ENCODE peak calls at places on chromosomes 4 and X, in seven cellular contexts. L is mammary epithelial cell, F is AG04450, M is PC-3, C is heart left ventricle, Z is SK-N-SH, E is body of pancreas. A is an unnamed sample.

GRCh38 chrX:110402091-110402854 is 43.6 kb downstream of the RTL9 start:
- DNase-seq in L (peak), F (no peak), M (peak), C (peak), Z (no peak), E (no peak), A (peak)

GRCh38 chrX:97021680-97022079 is 138.0 kb downstream of the RPA4 start:
- DNase-seq in L (peak), F (no peak), M (peak), C (no peak), Z (no peak), E (no peak), A (no peak)

GRCh38 chr4:138655970-138656369 is 359.6 kb upstream of the NOCT start:
- DNase-seq in L (no peak), F (no peak), M (no peak), C (no peak), Z (no peak), E (no peak), A (no peak)

GRCh38 chrX:13647709-13648212 is 5.2 kb upstream of the TCEANC start:
- DNase-seq in L (no peak), F (no peak), M (no peak), C (peak), Z (no peak), E (peak), A (peak)

GRCh38 chrX:135481696-135482179 is 38.7 kb upstream of the INTS6L start:
- DNase-seq in L (no peak), F (no peak), M (peak), C (no peak), Z (no peak), E (no peak), A (no peak)

GRCh38 chrX:77917294-77917933 is 6.9 kb downstream of the ATP7A start:
- DNase-seq in L (no peak), F (no peak), M (no peak), C (no peak), Z (no peak), E (no peak), A (no peak)

GRCh38 chrX:17689971-17690409 is 47.3 kb upstream of the SCML1 start:
- DNase-seq in L (peak), F (peak), M (peak), C (no peak), Z (peak), E (peak), A (peak)

GRCh38 chrX:16320765-16321355 is 153.6 kb downstream of the MAGEB17 start:
- DNase-seq in L (peak), F (peak), M (no peak), C (no peak), Z (no peak), E (no peak), A (no peak)

GRCh38 chr4:2937986-2938385 is 25.2 kb downstream of the NOP14 start:
- DNase-seq in L (no peak), F (no peak), M (no peak), C (no peak), Z (no peak), E (peak), A (peak)

GRCh38 chrX:69093960-69094935 is 71.0 kb downstream of the PJA1 start:
- DNase-seq in L (peak), F (no peak), M (peak), C (peak), Z (peak), E (peak), A (peak)

DNA sequence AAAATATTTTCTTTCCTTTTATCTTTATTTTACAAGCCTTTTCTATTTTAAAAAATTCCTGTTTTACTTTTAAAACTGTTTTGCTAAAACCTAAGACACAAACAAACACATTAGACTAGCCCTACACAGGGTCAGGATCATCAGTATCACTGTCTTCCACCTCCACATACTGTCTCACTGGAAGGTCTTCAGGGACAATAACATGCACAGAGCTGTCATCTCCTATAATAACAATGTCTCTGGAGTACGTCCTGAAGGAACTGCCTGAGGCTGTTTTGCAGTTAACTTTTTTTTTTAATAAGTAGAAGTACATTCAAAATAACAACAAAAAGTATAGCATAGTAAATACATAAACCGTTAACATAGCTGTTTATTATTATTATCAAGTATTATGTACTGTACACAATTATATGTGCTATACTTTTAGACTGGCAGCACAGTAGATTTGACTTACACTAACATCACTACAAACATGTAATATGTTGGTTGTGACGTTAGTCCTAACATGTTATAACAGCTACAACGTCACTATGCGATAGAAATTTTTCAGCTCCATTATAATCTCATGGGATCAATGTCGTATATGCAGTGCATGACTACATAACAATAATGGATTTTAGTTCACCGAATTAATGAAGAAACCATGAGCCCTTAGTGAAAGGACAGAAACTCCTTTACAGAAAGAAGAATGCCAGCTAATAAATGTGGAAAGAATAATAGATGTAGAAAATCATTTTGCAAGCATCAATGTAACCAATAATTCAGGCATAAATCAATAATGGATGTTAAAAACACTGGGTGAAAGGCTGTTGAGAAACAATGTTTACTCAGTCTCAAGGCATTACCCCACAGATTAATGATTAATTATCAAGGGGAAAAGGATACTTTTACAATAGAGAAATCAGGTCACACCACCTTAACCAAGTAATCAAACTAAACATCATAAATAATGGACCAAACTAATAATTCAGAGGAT is 49.2 kb downstream of the FBXW7 start:
- DNase-seq in L (no peak), F (no peak), M (no peak), C (no peak), Z (no peak), E (no peak), A (no peak)
- H3K27ac ChIP-seq in L (peak), F (no peak), M (peak), C (no peak), Z (peak), E (peak), A (no peak)

GRCh38 chr4:30725562-30725961 is 5.4 kb downstream of the PCDH7 start:
- DNase-seq in L (no peak), F (no peak), M (no peak), C (no peak), Z (no peak), E (no peak), A (no peak)
- H3K4me3 ChIP-seq in L (peak), F (peak), M (no peak), C (peak), Z (peak), E (no peak), A (peak)

GRCh38 chr4:122218762-122219161 is 66.6 kb downstream of the BLTP1 start:
- DNase-seq in L (no peak), F (no peak), M (peak), C (no peak), Z (peak), E (no peak), A (no peak)
- TF ChIP-seq CTCF in L (peak), F (peak), M (peak), C (peak), Z (peak), E (no peak), A (no peak)

GRCh38 chr4:185723619-185724150 is 88.3 kb downstream of the SORBS2 start:
- DNase-seq in L (no peak), F (no peak), M (no peak), C (no peak), Z (no peak), E (no peak), A (no peak)
- H3K27ac ChIP-seq in L (no peak), F (no peak), M (no peak), C (peak), Z (no peak), E (peak), A (peak)

DNA sequence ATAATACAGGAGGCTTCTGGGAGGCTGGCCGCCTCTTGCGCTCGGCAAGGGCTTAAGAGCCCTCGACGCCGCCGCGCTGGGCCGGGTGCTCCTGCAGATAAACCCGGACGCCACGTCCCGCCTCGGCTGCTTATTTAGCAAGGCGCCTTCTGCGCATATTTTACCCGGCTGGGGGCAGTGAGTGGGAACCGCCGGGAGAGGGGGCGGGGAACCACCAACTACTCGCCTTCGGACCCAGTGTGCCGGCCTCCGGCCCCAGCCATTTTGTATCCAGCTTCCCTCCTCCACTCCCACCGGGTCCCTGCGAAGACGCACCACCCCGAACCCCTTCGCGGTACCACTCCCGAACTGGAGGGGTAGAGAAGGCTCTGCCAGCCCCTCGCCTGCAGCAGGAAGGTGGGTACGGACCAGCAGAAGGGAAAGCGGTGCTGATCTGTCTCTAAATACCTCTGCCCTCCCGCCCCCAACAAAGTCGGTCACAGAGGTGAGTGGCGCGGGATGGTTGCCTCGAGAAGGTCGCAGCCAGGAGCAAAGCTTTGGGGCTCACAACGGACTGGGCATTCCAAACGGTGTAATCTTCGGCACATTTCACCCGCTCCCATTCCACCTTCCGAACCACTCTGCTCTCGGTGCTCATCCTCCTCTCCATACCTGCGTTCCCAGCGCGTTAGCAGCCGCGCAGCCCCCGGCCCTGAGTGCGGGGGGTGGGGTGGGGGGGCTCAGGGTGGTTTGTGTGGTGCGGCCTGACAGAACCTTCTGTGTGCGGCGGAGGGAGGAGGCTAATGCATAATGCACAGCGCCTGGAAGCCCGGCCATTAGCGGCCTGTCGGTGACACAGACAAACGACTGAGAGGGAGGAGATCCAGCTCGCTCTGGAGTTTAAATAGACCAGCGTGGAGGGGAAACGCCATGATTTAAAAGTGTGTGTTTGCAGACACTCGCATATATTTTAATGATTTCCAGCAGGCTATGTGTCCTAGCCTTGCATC is 4.9 kb upstream of the BCOR start:
- DNase-seq in L (no peak), F (no peak), M (no peak), C (no peak), Z (no peak), E (no peak), A (no peak)
- H3K4me3 ChIP-seq in L (no peak), F (no peak), M (no peak), C (no peak), Z (no peak), E (no peak), A (no peak)

DNA sequence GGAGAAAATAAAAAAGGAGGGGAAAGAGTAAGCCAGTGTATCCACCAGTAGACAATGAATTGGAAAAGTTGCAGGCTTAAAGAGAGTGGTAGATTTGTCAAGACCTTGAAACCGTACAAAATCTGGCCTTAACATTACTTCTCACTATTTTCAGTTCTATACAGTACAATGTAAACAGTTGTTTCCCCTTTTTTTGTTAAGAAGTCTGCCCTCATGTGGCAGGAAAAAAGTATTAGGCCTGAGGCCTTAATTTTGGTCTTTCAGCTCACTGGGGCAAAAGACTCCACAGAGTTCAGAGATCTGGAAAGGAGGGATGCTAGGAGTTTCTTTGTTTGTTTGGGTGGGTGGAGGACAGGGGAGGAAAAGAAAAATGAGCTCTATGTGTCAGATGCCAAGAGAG is 92.8 kb upstream of the CCDC160 start:
- DNase-seq in L (peak), F (no peak), M (peak), C (no peak), Z (peak), E (no peak), A (no peak)
- TF ChIP-seq CTCF in L (peak), F (peak), M (peak), C (peak), Z (peak), E (no peak), A (no peak)

DNA sequence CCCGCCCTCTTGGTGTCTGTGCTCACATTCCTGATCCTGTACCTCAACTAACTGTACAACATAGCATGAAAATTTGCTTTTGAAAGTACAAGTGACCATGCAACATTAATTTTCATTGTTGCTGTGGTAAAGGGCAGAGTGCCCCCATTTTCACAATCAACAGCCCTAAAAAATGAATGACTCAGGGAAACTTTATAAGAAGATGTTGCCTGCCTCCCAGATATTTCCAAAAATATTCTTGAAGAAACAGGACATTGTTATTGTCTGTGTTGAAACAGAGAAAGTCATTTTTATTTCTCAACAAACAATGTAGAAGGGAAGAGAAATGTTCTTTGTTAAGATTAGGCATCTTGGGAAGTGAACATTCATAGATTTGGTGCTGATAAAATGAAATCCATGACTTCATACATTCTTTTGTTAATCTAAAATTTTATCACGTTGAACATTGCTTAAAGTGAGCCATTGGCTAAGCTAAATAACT is 113.9 kb upstream of the ANXA3 start:
- DNase-seq in L (peak), F (no peak), M (no peak), C (no peak), Z (no peak), E (no peak), A (no peak)
- H3K27ac ChIP-seq in L (no peak), F (no peak), M (no peak), C (no peak), Z (peak), E (no peak), A (no peak)

DNA sequence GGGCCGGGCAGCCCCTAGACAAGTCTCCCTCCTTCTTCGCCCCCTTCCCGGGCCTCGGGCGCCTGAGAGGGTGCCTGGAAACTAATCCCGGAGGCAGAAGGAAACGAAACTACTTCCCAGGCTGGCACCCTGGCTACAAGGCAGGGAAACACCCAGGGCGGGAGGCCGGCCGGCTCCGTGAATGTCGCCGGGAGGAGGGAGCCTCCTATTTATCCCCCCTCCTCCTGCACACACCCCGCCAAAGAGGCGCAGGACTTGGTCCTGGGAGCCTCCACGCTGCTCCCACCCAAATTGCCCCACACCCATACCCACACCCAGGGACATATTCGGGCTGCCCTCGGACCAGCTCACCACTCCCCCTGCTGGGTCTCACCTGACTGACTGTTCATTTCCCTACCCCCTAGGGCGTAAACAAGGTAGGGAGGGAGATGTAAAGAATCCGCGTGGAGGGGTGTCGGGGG is at the start of gene BTC:
- DNase-seq in L (peak), F (no peak), M (peak), C (peak), Z (peak), E (peak), A (peak)
- H3K4me3 ChIP-seq in L (peak), F (peak), M (peak), C (peak), Z (peak), E (peak), A (peak)

A was measured in heart right ventricle.